ENCODE peak calls at places on chromosomes 5 and 9, in four cellular contexts. P, Q, G and X are unnamed samples. For H3K4me1, the result is how much of the 10 kb centered on the place peaks cover.

GRCh38 chr9:16304301-16304700 is 566.2 kb downstream of the BNC2 start:
- DNase-seq in P (no peak), Q (no peak), G (no peak), X (no peak)

GRCh38 chr9:95101326-95101725 is 216.2 kb downstream of the FANCC start:
- DNase-seq in P (no peak), Q (peak), G (no peak), X (no peak)

GRCh38 chr5:158769702-158770101 is 330.0 kb downstream of the EBF1 start:
- DNase-seq in P (no peak), Q (no peak), G (no peak), X (no peak)

GRCh38 chr5:76081811-76082783 is 1.1 kb upstream of the SV2C start:
- DNase-seq in P (no peak), Q (peak), G (no peak), X (no peak)

GRCh38 chr9:129343697-129344375 is 165.8 kb upstream of the IER5L start:
- DNase-seq in P (no peak), Q (peak), G (no peak), X (peak)

GRCh38 chr9:136743639-136744211 is 985 bp upstream of the LCN10 start:
- DNase-seq in P (no peak), Q (no peak), G (no peak), X (no peak)

GRCh38 chr5:92991681-92992472 is 589.1 kb downstream of the NR2F1-AS1 start:
- DNase-seq in P (no peak), Q (no peak), G (no peak), X (no peak)

GRCh38 chr5:17719592-17719991 is 85.3 kb downstream of the TAF11L14 start:
- DNase-seq in P (no peak), Q (no peak), G (no peak), X (no peak)

GRCh38 chr5:123487298-123487697 is 24.7 kb upstream of the CSNK1G3 start:
- DNase-seq in P (no peak), Q (no peak), G (no peak), X (no peak)

GRCh38 chr5:135050244-135050767 is 16.3 kb upstream of the PITX1 start:
- DNase-seq in P (no peak), Q (peak), G (no peak), X (no peak)

GRCh38 chr9:93030642-93031628 is 27.6 kb upstream of the SUSD3 start:
- DNase-seq in P (no peak), Q (no peak), G (no peak), X (no peak)

GRCh38 chr9:124293712-124294504 is 36.2 kb downstream of the NEK6 start:
- DNase-seq in P (no peak), Q (no peak), G (no peak), X (no peak)

GRCh38 chr5:61132559-61132958 is 29.7 kb downstream of the SMIM15 start:
- DNase-seq in P (no peak), Q (no peak), G (no peak), X (no peak)

GRCh38 chr9:127991017-127991756 is 10.4 kb upstream of the EEIG1 start:
- DNase-seq in P (no peak), Q (no peak), G (no peak), X (no peak)

GRCh38 chr5:169195601-169196000 is 105.3 kb downstream of the SLIT3 start:
- DNase-seq in P (no peak), Q (no peak), G (no peak), X (no peak)

GRCh38 chr5:23466401-23466886 is 41.0 kb upstream of the PRDM9 start:
- DNase-seq in P (no peak), Q (no peak), G (no peak), X (no peak)

GRCh38 chr9:6671416-6671815 is 25.9 kb upstream of the GLDC start:
- DNase-seq in P (no peak), Q (no peak), G (no peak), X (no peak)

GRCh38 chr9:88494983-88495721 is 39.8 kb upstream of the NXNL2 start:
- DNase-seq in P (no peak), Q (no peak), G (no peak), X (no peak)

GRCh38 chr5:56466136-56466816 is 233.1 kb upstream of the ANKRD55 start:
- DNase-seq in P (no peak), Q (no peak), G (no peak), X (no peak)

GRCh38 chr5:41048986-41049385 is 22.2 kb downstream of the MROH2B start:
- DNase-seq in P (no peak), Q (no peak), G (no peak), X (no peak)

GRCh38 chr5:99019812-99020697 is 91.2 kb upstream of the CHD1 start:
- DNase-seq in P (no peak), Q (no peak), G (no peak), X (no peak)

GRCh38 chr5:135206862-135207261 is 172.8 kb upstream of the PITX1 start:
- DNase-seq in P (no peak), Q (no peak), G (no peak), X (peak)

DNA sequence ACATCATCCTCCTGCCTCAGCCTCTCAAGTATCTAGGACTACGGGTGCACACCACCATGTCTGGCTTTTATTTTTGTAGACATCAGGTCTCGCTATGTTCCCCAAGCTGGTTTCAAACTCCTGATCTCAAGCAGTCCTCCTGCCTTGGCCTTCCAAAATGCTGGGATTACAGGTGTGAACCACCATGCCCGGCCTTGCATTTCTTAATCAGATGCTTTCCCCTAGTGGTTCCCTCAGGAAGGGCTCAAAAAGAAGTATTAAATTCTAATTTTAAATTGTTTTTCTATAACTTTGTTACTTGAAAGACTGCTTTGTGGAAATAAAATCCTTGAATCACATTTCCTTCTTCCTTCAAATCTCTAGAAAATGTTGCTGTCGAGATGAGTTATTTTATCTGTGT is 79.5 kb upstream of the ROR2 start:
- DNase-seq in P (no peak), Q (no peak), G (no peak), X (no peak)
- TF ChIP-seq CTCF in P (no peak), Q (no peak), G (no peak), X (peak)

GRCh38 chr5:36949593-36949992 is 73.0 kb downstream of the NIPBL start:
- DNase-seq in P (no peak), Q (no peak), G (no peak), X (no peak)
- H3K4me1 ChIP-seq in P (under half), Q (half or more), G (under half), X (under half)

GRCh38 chr5:159915913-159916840 is at the start of gene ADRA1B:
- DNase-seq in P (no peak), Q (peak), G (peak), X (peak)
- TF ChIP-seq CTCF in P (no peak), Q (peak), G (peak), X (peak)

GRCh38 chr5:139911425-139912120 is 116.0 kb downstream of the PSD2 start:
- DNase-seq in P (no peak), Q (no peak), G (no peak), X (peak)
- H3K4me1 ChIP-seq in P (under half), Q (under half), G (under half), X (under half)

GRCh38 chr5:66861402-66861801 is 265.2 kb downstream of the MAST4 start:
- DNase-seq in P (no peak), Q (no peak), G (no peak), X (no peak)
- TF ChIP-seq CTCF in P (no peak), Q (no peak), G (no peak), X (no peak)

DNA sequence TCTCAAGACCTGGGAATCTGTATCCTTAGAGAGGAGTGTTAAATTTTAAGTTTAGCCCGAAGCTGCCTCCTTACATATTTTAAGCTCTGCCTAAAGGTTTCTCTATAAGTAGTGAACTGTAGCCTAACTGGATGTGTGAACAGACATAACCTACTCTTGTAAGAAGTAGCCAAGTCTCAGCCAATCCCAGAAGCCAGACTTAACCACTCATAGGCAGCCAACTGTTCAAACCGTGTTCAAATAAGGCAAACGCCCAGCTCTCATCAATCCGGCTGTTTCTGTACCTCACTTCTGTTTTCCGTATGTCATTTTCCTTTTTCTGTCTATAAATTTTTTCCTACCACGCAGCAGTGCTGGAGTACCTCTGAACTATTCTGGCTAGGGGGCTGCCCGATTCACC is 58.7 kb upstream of the HRH2 start:
- DNase-seq in P (no peak), Q (no peak), G (no peak), X (no peak)
- H3K4me1 ChIP-seq in P (under half), Q (under half), G (under half), X (under half)

GRCh38 chr5:68689010-68689409 is 404.8 kb upstream of the SLC30A5 start:
- DNase-seq in P (no peak), Q (no peak), G (no peak), X (no peak)
- TF ChIP-seq CTCF in P (no peak), Q (no peak), G (no peak), X (no peak)